ENCODE peak calls at places on chromosome 1, in six cellular contexts. Z is ecto neural progenitor cell, L is NCI-H1417, D is anterior cingulate cortex, Y is stromal cell of bone marrow, P is heart right ventricle. H is an unnamed sample.

GRCh38 chr1:154912755-154913154 is 23.8 kb downstream of the PMVK start:
- DNase-seq in L (no peak), Z (no peak), Y (no peak), D (no peak), P (peak), H (no peak)

GRCh38 chr1:112717263-112717662 is 2.1 kb upstream of the PPM1J start:
- DNase-seq in Y (no peak), D (no peak), Z (no peak), L (no peak), P (no peak), H (no peak)

GRCh38 chr1:71049951-71050598 is 2.5 kb upstream of the PTGER3 start:
- DNase-seq in D (no peak), P (peak), L (peak), Y (peak), Z (no peak), H (peak)

GRCh38 chr1:84957956-84958355 is 39.0 kb downstream of the MCOLN2 start:
- DNase-seq in D (no peak), Y (no peak), L (no peak), P (no peak), Z (no peak), H (no peak)

GRCh38 chr1:40232444-40232843 is 15.3 kb upstream of the TMCO2 start:
- DNase-seq in D (no peak), P (no peak), Z (no peak), Y (no peak), L (no peak), H (no peak)

GRCh38 chr1:153818876-153819275 is 43.7 kb downstream of the SLC27A3 start:
- DNase-seq in Z (no peak), L (no peak), P (no peak), Y (no peak), D (no peak), H (no peak)

GRCh38 chr1:199545780-199546179 is 481.7 kb upstream of the NR5A2 start:
- DNase-seq in Y (no peak), L (no peak), P (no peak), Z (no peak), D (no peak), H (no peak)

GRCh38 chr1:98388431-98388830 is 273.1 kb upstream of the SNX7 start:
- DNase-seq in Y (peak), Z (no peak), L (no peak), D (no peak), P (no peak), H (peak)

GRCh38 chr1:20405893-20406604 is 80.0 kb downstream of the CAMK2N1 start:
- DNase-seq in D (no peak), Z (peak), L (no peak), Y (peak), P (peak), H (peak)

GRCh38 chr1:170032531-170033295 is 41.8 kb downstream of the KIFAP3 start:
- DNase-seq in Z (no peak), L (no peak), Y (peak), D (no peak), P (no peak), H (peak)

GRCh38 chr1:11070876-11071275 is 11.1 kb upstream of the SRM start:
- DNase-seq in L (no peak), Z (no peak), P (no peak), Y (no peak), D (no peak), H (no peak)

GRCh38 chr1:186244825-186245224 is 130.2 kb downstream of the TPR start:
- DNase-seq in D (no peak), L (no peak), P (no peak), Y (no peak), Z (peak), H (peak)

GRCh38 chr1:230291731-230292620 is 134.2 kb downstream of the PGBD5 start:
- DNase-seq in D (no peak), P (no peak), L (no peak), Y (no peak), Z (no peak), H (no peak)

GRCh38 chr1:234899041-234899787 is 229.4 kb downstream of the TOMM20 start:
- DNase-seq in D (no peak), L (peak), P (peak), Z (no peak), Y (no peak), H (peak)

GRCh38 chr1:88549536-88549935 is 134.5 kb upstream of the PKN2 start:
- DNase-seq in P (no peak), Y (no peak), Z (no peak), L (no peak), D (no peak), H (peak)

GRCh38 chr1:169120066-169120465 is 13.6 kb downstream of the ATP1B1 start:
- DNase-seq in Z (no peak), Y (no peak), L (no peak), D (no peak), P (no peak), H (no peak)

GRCh38 chr1:31666290-31666963 is 21.8 kb upstream of the PEF1 start:
- DNase-seq in D (peak), P (peak), L (no peak), Z (no peak), Y (no peak), H (peak)

GRCh38 chr1:14565076-14565475 is 33.4 kb upstream of the KAZN start:
- DNase-seq in Y (no peak), P (no peak), D (no peak), L (no peak), Z (no peak), H (no peak)

GRCh38 chr1:48472747-48473146 is 743 bp upstream of the SPATA6 start:
- DNase-seq in Z (no peak), L (no peak), P (no peak), D (no peak), Y (no peak), H (no peak)

GRCh38 chr1:58768971-58769808 is 14.7 kb downstream of the JUN start:
- DNase-seq in Y (no peak), P (peak), L (peak), Z (peak), D (peak), H (peak)

GRCh38 chr1:201294876-201295275 is 11.6 kb downstream of the PKP1 start:
- DNase-seq in Y (no peak), Z (no peak), P (no peak), D (no peak), L (no peak), H (no peak)

GRCh38 chr1:25922633-25923567 is 16.7 kb upstream of the STMN1 start:
- DNase-seq in D (peak), L (peak), Y (no peak), Z (peak), P (peak), H (peak)

GRCh38 chr1:201013991-201014815 is 9.3 kb downstream of the KIF21B start:
- DNase-seq in P (no peak), L (no peak), Z (peak), Y (no peak), D (peak), H (no peak)

GRCh38 chr1:205588691-205589445 is 42.9 kb downstream of the ELK4 start:
- DNase-seq in P (no peak), L (no peak), Z (no peak), Y (peak), D (peak), H (peak)

GRCh38 chr1:157325220-157325619 is 187.0 kb upstream of the ETV3 start:
- DNase-seq in P (no peak), D (no peak), Y (no peak), L (no peak), Z (no peak), H (no peak)

GRCh38 chr1:2303016-2303775 is 75.1 kb downstream of the SKI start:
- DNase-seq in D (no peak), Y (no peak), L (no peak), P (no peak), Z (no peak), H (no peak)

GRCh38 chr1:108151548-108151947 is 48.6 kb downstream of the SLC25A24 start:
- DNase-seq in L (no peak), D (no peak), Z (no peak), Y (no peak), P (no peak), H (no peak)

GRCh38 chr1:85148524-85149250 is 52.1 kb downstream of the SYDE2 start:
- DNase-seq in L (no peak), Z (no peak), P (peak), D (no peak), Y (peak), H (peak)

GRCh38 chr1:53413175-53414001 is 45.8 kb upstream of the DMRTB1 start:
- DNase-seq in P (no peak), Z (no peak), Y (no peak), L (no peak), D (no peak), H (peak)

GRCh38 chr1:200659269-200659668 is 10.4 kb downstream of the DDX59 start:
- DNase-seq in L (no peak), Y (no peak), D (no peak), Z (no peak), P (no peak), H (no peak)

H was measured in myocyte.